ENCODE peak calls at places on chromosomes 2 and 18, in four cellular contexts. B is HepG2, X is hepatocyte, Q is kidney. S is an unnamed sample.

GRCh38 chr2:20446280-20446916 is 476 bp upstream of the RHOB start:
- DNase-seq in B (no peak), X (no peak), Q (peak), S (peak)

GRCh38 chr2:231133365-231134114 is 8.7 kb upstream of the HTR2B start:
- DNase-seq in B (peak), X (no peak), Q (no peak), S (no peak)

GRCh38 chr2:102020596-102021170 is 28.9 kb downstream of the IL1R2 start:
- DNase-seq in B (peak), X (peak), Q (peak), S (peak)

GRCh38 chr2:67612576-67612981 is 215.4 kb downstream of the ETAA1 start:
- DNase-seq in B (no peak), X (no peak), Q (no peak), S (no peak)

GRCh38 chr18:68564961-68565360 is 149.9 kb downstream of the TMX3 start:
- DNase-seq in B (no peak), X (no peak), Q (no peak), S (no peak)

GRCh38 chr2:209556354-209556961 is 132.6 kb downstream of the MAP2 start:
- DNase-seq in B (peak), X (peak), Q (no peak), S (no peak)

GRCh38 chr2:163800889-163801498 is 65.2 kb upstream of the FIGN start:
- DNase-seq in B (no peak), X (peak), Q (no peak), S (no peak)

GRCh38 chr2:66050392-66050791 is 384.5 kb upstream of the MEIS1 start:
- DNase-seq in B (no peak), X (no peak), Q (no peak), S (no peak)

DNA sequence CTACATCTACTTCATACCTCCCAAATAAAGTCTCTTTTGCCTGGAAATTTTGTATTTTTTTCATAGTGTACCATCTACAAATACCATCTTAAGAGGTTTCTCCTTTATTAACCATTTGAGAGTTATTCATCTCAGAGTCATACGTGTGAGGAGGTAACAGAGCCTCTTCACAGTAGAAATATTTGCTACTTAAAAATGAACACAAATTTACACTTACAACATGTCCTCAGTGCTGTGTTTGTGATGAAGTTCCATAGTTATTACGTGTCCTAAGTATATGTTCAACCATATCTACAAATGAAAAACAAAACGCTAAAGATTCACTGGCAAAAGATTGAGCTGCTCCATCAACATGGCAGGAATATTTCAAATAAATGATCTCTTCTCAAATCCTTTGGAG is 48.5 kb upstream of the HNRNPA3 start:
- DNase-seq in B (no peak), X (no peak), Q (no peak), S (no peak)
- TF ChIP-seq CTCF in B (no peak), X (no peak), Q (no peak), S (no peak)

GRCh38 chr2:150997702-150998480 is 263.8 kb downstream of the RBM43 start:
- DNase-seq in B (no peak), X (no peak), Q (no peak), S (no peak)
- H3K27ac ChIP-seq in B (no peak), X (no peak), Q (no peak), S (no peak)

GRCh38 chr18:30545393-30545792 is 497.1 kb downstream of the DSC3 start:
- DNase-seq in B (no peak), X (no peak), Q (no peak), S (no peak)
- TF ChIP-seq CTCF in B (no peak), X (no peak), Q (no peak), S (no peak)

GRCh38 chr18:2880473-2880872 is 33.7 kb downstream of the EMILIN2 start:
- DNase-seq in B (no peak), X (no peak), Q (no peak), S (peak)

GRCh38 chr18:2883137-2883671 is 36.4 kb downstream of the EMILIN2 start:
- DNase-seq in B (no peak), X (no peak), Q (no peak), S (peak)

GRCh38 chr18:2881490-2882195 is 34.8 kb downstream of the EMILIN2 start:
- DNase-seq in B (no peak), X (no peak), Q (peak), S (peak)

GRCh38 chr18:2882201-2882600 is 35.4 kb downstream of the EMILIN2 start:
- DNase-seq in B (no peak), X (no peak), Q (no peak), S (peak)

GRCh38 chr18:2881088-2881487 is 34.3 kb downstream of the EMILIN2 start:
- DNase-seq in B (no peak), X (no peak), Q (no peak), S (no peak)
- H3K27ac ChIP-seq in B (no peak), X (no peak), Q (no peak), S (no peak)

GRCh38 chr2:111069722-111070121 is 51.0 kb upstream of the BCL2L11 start:
- DNase-seq in B (no peak), X (no peak), Q (no peak), S (no peak)
- TF ChIP-seq CTCF in B (peak), X (no peak), Q (no peak), S (no peak)

GRCh38 chr2:44107086-44107740 is 61.5 kb upstream of the PPM1B start:
- DNase-seq in B (no peak), X (no peak), Q (no peak), S (no peak)
- H3K27ac ChIP-seq in B (no peak), X (no peak), Q (no peak), S (no peak)

GRCh38 chr2:173448938-173449471 is 94.3 kb downstream of the CDCA7 start:
- DNase-seq in B (peak), X (peak), Q (peak), S (peak)
- TF ChIP-seq CTCF in B (peak), X (peak), Q (peak), S (peak)

GRCh38 chr18:3180325-3180724 is 39.4 kb downstream of the MYOM1 start:
- DNase-seq in B (no peak), X (no peak), Q (no peak), S (no peak)
- H3K27ac ChIP-seq in B (no peak), X (no peak), Q (no peak), S (peak)

GRCh38 chr2:95392320-95392719 is 10.2 kb upstream of the FAHD2A start:
- DNase-seq in B (no peak), X (no peak), Q (no peak), S (no peak)

GRCh38 chr2:95391641-95392310 is 10.7 kb upstream of the FAHD2A start:
- DNase-seq in B (peak), X (peak), Q (no peak), S (peak)

GRCh38 chr2:95390881-95391321 is 11.6 kb upstream of the FAHD2A start:
- DNase-seq in B (no peak), X (no peak), Q (no peak), S (no peak)

GRCh38 chr2:95393901-95394300 is 8.6 kb upstream of the FAHD2A start:
- DNase-seq in B (no peak), X (no peak), Q (no peak), S (peak)

DNA sequence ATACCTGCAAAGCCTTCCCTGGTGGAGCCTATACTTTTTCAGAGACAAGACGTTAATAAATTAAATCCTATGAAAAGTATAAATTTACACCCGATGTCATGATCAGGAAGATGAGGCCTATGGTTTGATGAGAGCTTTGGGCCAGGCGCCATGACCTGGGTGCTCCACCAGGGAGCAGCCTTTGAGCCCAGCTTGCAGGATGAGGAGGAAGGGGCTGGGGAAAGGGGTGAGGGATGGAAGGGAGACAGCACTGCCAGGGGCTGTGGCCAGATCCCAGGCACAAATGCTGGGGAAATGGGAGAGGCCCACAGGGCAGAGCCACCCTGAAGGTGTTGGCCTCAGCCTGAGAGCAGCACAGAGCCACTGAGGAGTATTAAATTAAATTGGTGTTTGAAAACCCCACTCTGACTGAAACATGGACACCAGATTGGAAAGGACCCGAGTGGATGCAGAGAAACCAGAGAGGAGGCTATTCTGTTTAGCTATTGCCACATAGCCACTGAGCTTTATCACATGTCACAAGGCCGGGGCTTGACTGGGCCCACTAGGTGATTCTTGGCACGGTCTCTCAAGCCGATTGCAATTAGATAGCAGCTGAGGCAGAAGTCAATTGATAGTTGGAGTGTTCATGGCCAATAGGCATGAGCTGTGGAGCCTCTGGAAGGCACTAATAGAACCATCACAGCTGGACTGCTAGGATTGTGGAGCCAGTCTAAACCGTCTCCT is 9.6 kb upstream of the FAHD2A start:
- DNase-seq in B (no peak), X (no peak), Q (no peak), S (no peak)
- TF ChIP-seq CTCF in B (peak), X (no peak), Q (no peak), S (no peak)

DNA sequence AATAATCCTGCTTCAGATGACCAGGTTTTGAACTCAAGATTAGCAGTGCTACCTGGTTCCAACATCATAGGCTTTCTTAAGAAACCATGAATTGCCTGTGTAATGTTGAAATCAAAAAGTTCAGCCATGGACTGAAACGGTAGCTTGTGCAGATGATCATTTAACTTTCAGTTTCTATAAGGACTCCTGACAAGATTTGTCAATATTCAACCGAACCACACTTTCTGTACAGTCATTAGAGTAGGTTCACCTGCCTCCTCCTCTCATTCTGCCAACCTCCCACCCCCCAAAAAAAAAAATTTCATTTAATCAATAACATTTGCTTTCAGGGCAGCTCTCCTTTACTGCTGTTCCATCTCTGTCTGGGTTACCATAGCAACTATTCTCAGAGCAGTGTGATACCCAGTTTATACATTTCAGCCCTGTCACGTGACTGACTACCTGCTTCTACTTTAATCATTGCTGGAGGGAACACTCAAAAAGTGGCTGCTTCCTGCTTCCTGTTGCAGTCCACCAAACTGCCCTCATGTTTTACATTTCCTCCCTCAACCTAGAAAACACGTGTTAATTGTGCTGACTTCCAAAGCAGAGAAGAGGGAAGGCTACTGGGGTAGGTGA is 275.5 kb downstream of the SS18 start:
- DNase-seq in B (no peak), X (no peak), Q (no peak), S (no peak)
- H3K27ac ChIP-seq in B (no peak), X (peak), Q (no peak), S (no peak)